ENCODE peak calls at places on chromosome 3, in seven cellular contexts. Z is HepG2, M is HCT116, X is SK-N-SH, V is K562, D is H1, Q is GM12878. I is an unnamed sample.
A peak's percentile ranks its signal among the peaks of the same experiment; 100 is the strongest.

GRCh38 chr3:44993471-44994205 is 17.6 kb downstream of the EXOSC7 start:
- DNase-seq in M (no peak), V (no peak), Q (no peak), Z (peak; percentile 38), D (no peak), X (no peak), I (peak; percentile 10)

GRCh38 chr3:59499954-59500353 is 450.1 kb upstream of the CFAP20DC start:
- DNase-seq in Z (no peak), Q (no peak), M (no peak), D (no peak), X (no peak), V (no peak), I (no peak)

GRCh38 chr3:149968216-149968615 is 2.5 kb downstream of the PFN2 start:
- DNase-seq in V (no peak), D (no peak), Q (no peak), M (no peak), X (no peak), Z (no peak), I (no peak)

GRCh38 chr3:186257866-186258265 is 104.2 kb downstream of the DGKG start:
- DNase-seq in Q (no peak), V (no peak), Z (no peak), X (no peak), D (no peak), M (no peak), I (no peak)

GRCh38 chr3:55203006-55203405 is 275.1 kb upstream of the LRTM1 start:
- DNase-seq in M (no peak), V (no peak), D (no peak), X (no peak), Z (no peak), Q (no peak), I (no peak)

GRCh38 chr3:25885544-25885943 is 95.7 kb downstream of the OXSM start:
- DNase-seq in Z (no peak), V (no peak), Q (no peak), X (no peak), M (no peak), D (no peak), I (no peak)

GRCh38 chr3:194206375-194206774 is 70.4 kb downstream of the HES1 start:
- DNase-seq in Q (no peak), M (no peak), Z (no peak), D (no peak), X (no peak), V (no peak), I (no peak)

GRCh38 chr3:185657211-185657610 is 71.1 kb downstream of the SENP2 start:
- DNase-seq in V (no peak), Z (no peak), Q (no peak), M (no peak), D (no peak), X (no peak), I (no peak)

GRCh38 chr3:13452490-13453335 is 27.4 kb upstream of the HDAC11 start:
- DNase-seq in V (peak; percentile 63), Q (peak; percentile 17), D (no peak), Z (peak; percentile 63), X (peak; percentile 59), M (peak; percentile 31), I (peak; percentile 79)

GRCh38 chr3:9201278-9201677 is 48.2 kb downstream of the SRGAP3 start:
- DNase-seq in X (peak; percentile 78), Q (no peak), M (no peak), D (no peak), V (no peak), Z (no peak), I (no peak)

GRCh38 chr3:179563298-179563934 is 690 bp downstream of the ACTL6A start:
- DNase-seq in V (peak; percentile 69), X (peak; percentile 66), Q (peak; percentile 13), D (peak; percentile 76), M (peak; percentile 48), Z (peak; percentile 70), I (peak; percentile 94)

GRCh38 chr3:38018296-38019266 is 10.9 kb downstream of the PLCD1 start:
- DNase-seq in D (no peak), V (peak; percentile 95), Q (no peak), X (no peak), Z (no peak), M (no peak), I (no peak)

GRCh38 chr3:94225176-94225742 is 162.4 kb downstream of the NSUN3 start:
- DNase-seq in M (no peak), D (no peak), Z (no peak), V (no peak), Q (no peak), X (no peak), I (no peak)

GRCh38 chr3:153026026-153026425 is 136.0 kb upstream of the RAP2B start:
- DNase-seq in V (peak; percentile 36), D (no peak), M (peak; percentile 31), Z (peak; percentile 23), X (peak; percentile 9), Q (no peak), I (peak; percentile 21)

GRCh38 chr3:129827765-129828164 is 65.7 kb downstream of the TMCC1 start:
- DNase-seq in M (no peak), Q (peak; percentile 13), V (no peak), Z (no peak), D (no peak), X (no peak), I (no peak)

GRCh38 chr3:194976049-194976451 is 290.4 kb downstream of the FAM43A start:
- DNase-seq in M (no peak), X (no peak), D (peak; percentile 24), V (no peak), Q (no peak), Z (no peak), I (no peak)

GRCh38 chr3:74789111-74789510 is 174.7 kb upstream of the CNTN3 start:
- DNase-seq in M (no peak), D (no peak), X (no peak), V (no peak), Z (peak; percentile 26), Q (no peak), I (no peak)

GRCh38 chr3:142279965-142280590 is 54.7 kb upstream of the GK5 start:
- DNase-seq in Q (peak; percentile 53), Z (peak; percentile 75), M (peak; percentile 71), V (peak; percentile 78), X (peak; percentile 73), D (no peak), I (peak; percentile 66)

GRCh38 chr3:155441506-155441905 is 148.0 kb upstream of the STRIT1 start:
- DNase-seq in Q (no peak), M (no peak), Z (no peak), X (no peak), D (no peak), V (no peak), I (no peak)

GRCh38 chr3:69092030-69092513 is 7.3 kb downstream of the ARL6IP5 start:
- DNase-seq in V (no peak), Q (no peak), M (no peak), X (no peak), D (no peak), Z (no peak), I (no peak)

GRCh38 chr3:149480326-149481017 is 6.0 kb downstream of the TM4SF4 start:
- DNase-seq in V (peak; percentile 65), Z (peak; percentile 85), M (peak; percentile 76), Q (peak; percentile 52), D (peak; percentile 90), X (peak; percentile 77), I (peak; percentile 89)

GRCh38 chr3:144763878-144764454 is 792.3 kb downstream of the DIPK2A start:
- DNase-seq in Z (no peak), V (no peak), M (no peak), X (no peak), Q (peak; percentile 21), D (no peak), I (peak; percentile 46)

GRCh38 chr3:3699816-3700633 is 99.2 kb upstream of the LRRN1 start:
- DNase-seq in X (no peak), M (no peak), Q (no peak), D (no peak), Z (no peak), V (no peak), I (no peak)

GRCh38 chr3:36891651-36892268 is 53.1 kb downstream of the TRANK1 start:
- DNase-seq in V (no peak), M (no peak), X (no peak), Q (peak; percentile 70), Z (no peak), D (peak; percentile 33), I (no peak)
- TF ChIP-seq JUND in V (no peak), M (no peak), X (no peak), Q (no peak), Z (no peak), D (no peak), I (no peak)

DNA sequence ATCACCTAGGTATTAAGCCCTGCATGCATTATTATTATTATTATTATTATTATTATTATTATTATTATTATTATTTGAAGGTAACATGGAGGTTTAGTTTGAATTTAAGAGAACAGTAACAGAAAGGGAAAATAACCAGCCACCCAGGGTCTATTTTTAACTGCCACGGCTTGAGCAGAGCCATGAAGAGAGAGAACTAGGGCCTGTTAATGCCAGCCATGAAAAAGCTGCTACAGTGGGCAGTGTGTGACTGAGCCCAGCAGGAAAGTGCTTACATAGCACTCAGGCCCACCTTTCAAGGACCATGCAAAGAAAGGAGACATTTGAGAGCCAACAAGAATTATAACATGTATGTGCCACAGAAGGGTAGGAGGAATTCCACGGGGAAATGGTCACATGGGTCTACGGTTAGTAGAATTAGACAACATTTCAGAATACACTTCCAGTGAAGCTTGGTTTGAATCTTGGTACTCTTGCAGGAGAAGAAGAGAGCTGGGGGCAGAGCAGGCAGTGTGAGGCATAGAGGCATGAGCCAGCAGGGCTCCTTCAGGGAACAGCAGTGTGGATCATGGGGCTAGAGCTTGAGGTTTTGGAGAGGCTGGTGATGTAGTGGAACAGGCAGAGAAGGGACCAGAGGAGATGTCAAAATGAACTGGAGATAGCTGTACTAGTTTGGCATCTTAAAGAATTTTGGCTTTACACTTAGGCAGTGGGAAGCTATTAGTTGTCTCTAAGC is 140.7 kb downstream of the CMSS1 start:
- DNase-seq in D (no peak), X (no peak), V (no peak), M (no peak), Q (no peak), Z (no peak), I (no peak)
- TF ChIP-seq JUND in D (no peak), X (no peak), V (no peak), M (no peak), Q (no peak), Z (no peak), I (no peak)

DNA sequence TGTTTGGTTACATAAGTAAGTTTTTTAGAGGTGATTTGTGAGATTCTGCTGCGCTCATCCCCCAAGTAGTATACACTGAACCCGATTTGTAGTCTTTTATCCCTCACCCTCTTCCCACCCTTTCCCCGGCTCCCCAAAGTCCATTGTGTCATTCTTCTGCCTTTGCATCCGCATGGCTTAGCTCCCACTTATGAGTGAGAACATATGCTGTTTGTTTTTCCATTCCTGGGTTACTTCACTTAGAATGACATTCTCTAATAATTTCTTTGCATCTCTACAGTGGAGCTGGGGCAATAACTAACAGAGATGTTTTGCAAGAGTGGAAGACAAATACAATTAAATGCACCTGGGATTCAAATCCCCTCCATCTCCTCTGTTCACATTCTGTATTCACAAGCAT is 93.2 kb downstream of the TP63 start:
- DNase-seq in X (no peak), D (no peak), Q (no peak), V (no peak), M (no peak), Z (no peak), I (no peak)
- TF ChIP-seq JUND in X (no peak), D (no peak), Q (no peak), V (no peak), M (no peak), Z (no peak), I (no peak)

DNA sequence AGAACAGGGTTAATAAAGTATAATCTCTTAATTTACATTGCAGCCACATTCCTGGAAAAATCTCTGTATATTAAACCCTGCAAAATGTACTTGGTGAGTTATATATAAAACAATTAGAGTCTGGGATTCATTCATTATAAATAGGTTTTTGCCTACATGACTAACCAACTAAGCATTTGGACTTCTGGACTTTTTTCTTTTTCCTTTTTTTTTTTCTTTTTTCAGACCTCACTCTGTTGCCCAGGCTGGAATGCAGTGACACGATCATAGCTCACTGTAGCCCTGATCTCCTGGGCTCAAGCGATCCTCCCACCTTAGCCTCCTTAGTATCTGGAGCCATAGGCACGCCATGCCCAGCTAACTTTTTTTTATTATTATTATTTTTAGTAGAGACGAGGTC is 4.5 kb downstream of the DNAJC13 start:
- DNase-seq in D (no peak), Z (peak; percentile 60), V (no peak), M (no peak), Q (no peak), X (no peak), I (no peak)
- TF ChIP-seq JUND in D (no peak), Z (no peak), V (no peak), M (no peak), Q (no peak), X (peak; percentile 61), I (no peak)

I was measured in T47D.